ENCODE peak calls at places on chromosomes 11 and 22, in ten cellular contexts. U is immature natural killer cell; F is ELF-1; M is NCI-H345; A is T-helper 2 cell; T is Daoy; R is MG63; Z is stimulated activated CD8-positive, alpha-beta memory T cell treated with anti-CD3 and anti-CD28 coated beads, Interleukin-15, amount 100 ng/mL, for 4 hours; E is T-helper 9 cell; J is Caco-2. L is an unnamed sample.

GRCh38 chr11:118530180-118530682 is 761 bp upstream of the TMEM25 start:
- DNase-seq in R (no peak), U (no peak), A (no peak), M (peak), F (no peak), E (no peak), Z (no peak), J (peak), T (no peak), L (peak)

GRCh38 chr11:1232328-1233321 is 9.8 kb downstream of the MUC5B start:
- DNase-seq in U (no peak), R (no peak), M (peak), E (no peak), J (peak), A (no peak), T (no peak), Z (no peak), F (peak), L (no peak)

GRCh38 chr11:119666463-119667131 is 62.4 kb downstream of the NECTIN1 start:
- DNase-seq in J (peak), T (peak), A (peak), E (peak), R (peak), U (peak), Z (peak), F (peak), M (peak), L (peak)

GRCh38 chr11:76270387-76270786 is 64.1 kb upstream of the WNT11 start:
- DNase-seq in M (peak), Z (no peak), T (no peak), F (no peak), U (no peak), R (no peak), E (no peak), A (no peak), J (no peak), L (no peak)

GRCh38 chr11:122069946-122070345 is 46.1 kb downstream of the BLID start:
- DNase-seq in R (peak), M (peak), Z (no peak), F (peak), E (no peak), J (peak), A (no peak), T (peak), U (no peak), L (peak)

GRCh38 chr11:12914401-12914912 is 94.7 kb upstream of the RASSF10 start:
- DNase-seq in Z (no peak), J (peak), F (peak), R (peak), E (no peak), A (no peak), M (no peak), T (peak), U (no peak), L (peak)

GRCh38 chr22:48882636-48883200 is 945.0 kb downstream of the BRD1 start:
- DNase-seq in E (no peak), Z (no peak), T (no peak), U (no peak), J (peak), F (no peak), R (no peak), M (no peak), A (no peak), L (no peak)

GRCh38 chr22:36544107-36544620 is 15.2 kb upstream of the EIF3D start:
- DNase-seq in F (no peak), M (no peak), E (no peak), J (no peak), Z (no peak), R (no peak), U (no peak), A (no peak), T (peak), L (no peak)

GRCh38 chr22:32328306-32329201 is 29.1 kb upstream of the RFPL3 start:
- DNase-seq in Z (no peak), R (no peak), M (no peak), T (no peak), F (no peak), E (no peak), A (no peak), J (no peak), U (no peak), L (no peak)

GRCh38 chr11:32892355-32893090 is at the start of gene QSER1:
- DNase-seq in E (peak), F (peak), J (peak), T (peak), Z (peak), A (peak), R (peak), M (peak), U (peak), L (peak)

GRCh38 chr11:67006029-67006884 is 16.7 kb upstream of the SYT12 start:
- DNase-seq in J (peak), A (no peak), Z (no peak), R (peak), M (no peak), U (no peak), F (peak), T (peak), E (no peak), L (no peak)

GRCh38 chr11:77959434-77959833 is 35.0 kb downstream of the INTS4 start:
- DNase-seq in Z (no peak), M (no peak), R (no peak), F (no peak), J (no peak), E (no peak), U (no peak), A (no peak), T (no peak), L (no peak)

GRCh38 chr22:24506802-24507438 is 11.8 kb downstream of the UPB1 start:
- DNase-seq in Z (no peak), E (no peak), J (peak), A (no peak), R (no peak), M (peak), U (no peak), F (peak), T (peak), L (no peak)